ENCODE peak calls at places on chromosome 7, in four cellular contexts. C is K562, X is kidney, O is fibroblast of lung. L is an unnamed sample. For H3K4me1, the result is how much of the 10 kb centered on the place peaks cover.

GRCh38 chr7:45021604-45022296 is 21.7 kb downstream of the CCM2 start:
- DNase-seq in O (peak), X (no peak), C (no peak), L (no peak)

GRCh38 chr7:9856668-9857067 is 1117.0 kb upstream of the PHF14 start:
- DNase-seq in X (no peak), C (no peak), O (peak), L (no peak)

GRCh38 chr7:140678816-140679130 is 6.0 kb downstream of the ADCK2 start:
- DNase-seq in X (peak), O (no peak), C (no peak), L (no peak)

GRCh38 chr7:105388373-105389089 is at the start of gene SRPK2:
- DNase-seq in X (peak), C (peak), O (peak), L (peak)

GRCh38 chr7:142889825-142890224 is 4.3 kb upstream of the TRPV6 start:
- DNase-seq in X (no peak), O (no peak), C (no peak), L (no peak)

GRCh38 chr7:2478800-2479199 is 2.6 kb upstream of the GRIFIN start:
- DNase-seq in C (no peak), O (no peak), X (peak), L (no peak)

GRCh38 chr7:133481676-133482075 is 228.8 kb downstream of the EXOC4 start:
- DNase-seq in X (no peak), O (peak), C (no peak), L (no peak)

GRCh38 chr7:27170936-27171635 is 3.0 kb downstream of the HOXA10 start:
- DNase-seq in C (no peak), O (no peak), X (peak), L (no peak)

GRCh38 chr7:22129819-22130580 is 184.3 kb upstream of the CDCA7L start:
- DNase-seq in X (no peak), C (no peak), O (peak), L (no peak)

GRCh38 chr7:119949053-119949452 is 323.9 kb upstream of the KCND2 start:
- DNase-seq in C (no peak), O (no peak), X (no peak), L (no peak)

GRCh38 chr7:1433128-1433920 is 25.9 kb downstream of the MICALL2 start:
- DNase-seq in O (no peak), C (no peak), X (no peak), L (no peak)

GRCh38 chr7:18521945-18522566 is 26.5 kb downstream of the HDAC9 start:
- DNase-seq in O (peak), X (no peak), C (no peak), L (peak)

GRCh38 chr7:107661865-107662379 is 1.3 kb downstream of the SLC26A4 start:
- DNase-seq in O (no peak), C (no peak), X (no peak), L (no peak)

GRCh38 chr7:144842377-144842851 is 6.6 kb upstream of the TPK1 start:
- DNase-seq in O (no peak), C (no peak), X (no peak), L (no peak)

GRCh38 chr7:18667466-18667865 is 171.9 kb downstream of the HDAC9 start:
- DNase-seq in O (peak), X (no peak), C (no peak), L (no peak)

GRCh38 chr7:8003077-8003476 is 34.5 kb downstream of the GLCCI1 start:
- DNase-seq in X (no peak), O (no peak), C (no peak), L (no peak)

GRCh38 chr7:40455485-40455884 is 320.7 kb downstream of the SUGCT start:
- DNase-seq in C (no peak), O (no peak), X (no peak), L (no peak)

GRCh38 chr7:102273749-102274712 is 12.6 kb upstream of the SH2B2 start:
- DNase-seq in C (peak), X (peak), O (peak), L (peak)

GRCh38 chr7:76338298-76339084 is 20.3 kb downstream of the YWHAG start:
- DNase-seq in X (no peak), C (no peak), O (peak), L (no peak)

GRCh38 chr7:143229054-143229790 is 7.4 kb downstream of the TAS2R40 start:
- DNase-seq in C (no peak), O (no peak), X (no peak), L (no peak)

GRCh38 chr7:127850195-127850594 is 181.0 kb downstream of the LRRC4 start:
- DNase-seq in C (no peak), O (peak), X (no peak), L (no peak)

GRCh38 chr7:22627136-22627535 is 99.9 kb upstream of the IL6 start:
- DNase-seq in C (no peak), X (no peak), O (peak), L (no peak)

GRCh38 chr7:80548790-80549530 is 37.1 kb upstream of the GNAT3 start:
- DNase-seq in O (peak), X (no peak), C (no peak), L (no peak)

GRCh38 chr7:94041529-94041928 is 37.4 kb upstream of the BET1 start:
- DNase-seq in C (no peak), O (peak), X (no peak), L (no peak)

GRCh38 chr7:2864999-2865670 is 21.0 kb upstream of the GNA12 start:
- DNase-seq in C (peak), O (peak), X (no peak), L (peak)

GRCh38 chr7:34069676-34070075 is 164.3 kb downstream of the BMPER start:
- DNase-seq in O (peak), X (no peak), C (no peak), L (no peak)

GRCh38 chr7:32670105-32670504 is 174.8 kb downstream of the AVL9 start:
- DNase-seq in X (no peak), O (peak), C (peak), L (no peak)

GRCh38 chr7:40015790-40016296 is 65.8 kb downstream of the CDK13 start:
- DNase-seq in O (peak), X (no peak), C (no peak), L (peak)

GRCh38 chr7:73991522-73992103 is 36.4 kb upstream of the ELN start:
- DNase-seq in X (no peak), C (no peak), O (peak), L (no peak)

GRCh38 chr7:90834771-90835170 is 238.7 kb downstream of the CDK14 start:
- DNase-seq in C (no peak), O (peak), X (no peak), L (no peak)

GRCh38 chr7:138521837-138522461 is 61.9 kb downstream of the TRIM24 start:
- DNase-seq in C (no peak), O (no peak), X (no peak), L (no peak)

GRCh38 chr7:138524259-138524658 is 64.2 kb downstream of the TRIM24 start:
- DNase-seq in O (no peak), X (no peak), C (no peak), L (no peak)

GRCh38 chr7:138525757-138526156 is 65.7 kb downstream of the TRIM24 start:
- DNase-seq in O (no peak), C (no peak), X (no peak), L (no peak)

GRCh38 chr7:138527746-138528223 is 67.7 kb downstream of the TRIM24 start:
- DNase-seq in O (peak), C (peak), X (no peak), L (peak)
- H3K4me3 ChIP-seq in O (no peak), C (no peak), X (no peak), L (no peak)

GRCh38 chr7:16357921-16358320 is 63.4 kb downstream of the CRPPA start:
- DNase-seq in X (no peak), O (peak), C (no peak), L (no peak)

GRCh38 chr7:16354573-16354972 is 66.8 kb downstream of the CRPPA start:
- DNase-seq in O (no peak), X (no peak), C (no peak), L (no peak)

GRCh38 chr7:16357474-16357873 is 63.9 kb downstream of the CRPPA start:
- DNase-seq in O (no peak), C (no peak), X (no peak), L (no peak)

GRCh38 chr7:16356241-16356958 is 64.9 kb downstream of the CRPPA start:
- DNase-seq in C (no peak), O (peak), X (no peak), L (no peak)

DNA sequence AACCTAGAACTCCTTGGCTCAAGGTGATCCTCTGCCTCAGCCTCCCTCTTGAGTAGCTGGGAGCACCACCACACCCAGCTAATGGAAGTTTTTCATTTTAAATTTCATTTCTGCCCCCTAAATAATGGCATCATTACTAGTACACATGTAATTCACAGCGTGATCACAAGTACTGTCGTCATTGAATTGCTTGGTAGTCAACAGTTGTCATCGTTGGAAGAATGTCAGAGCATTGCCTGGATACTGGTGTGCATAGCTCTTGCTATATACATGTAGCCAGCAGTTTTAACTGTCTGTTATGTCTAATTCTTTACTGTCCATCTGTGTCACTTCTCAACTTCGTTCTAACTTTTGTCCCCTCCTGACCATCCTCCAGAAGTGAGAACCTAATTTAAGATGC is 62.1 kb downstream of the CRPPA start:
- DNase-seq in X (no peak), O (no peak), C (no peak), L (no peak)
- H3K4me1 ChIP-seq in X (under half), O (under half), C (under half), L (under half)

GRCh38 chr7:24701232-24701898 is 55.9 kb downstream of the GSDME start:
- DNase-seq in X (no peak), C (no peak), O (peak), L (no peak)
- H3K4me3 ChIP-seq in X (no peak), C (no peak), O (no peak), L (no peak)

GRCh38 chr7:134901389-134902020 is 84.8 kb upstream of the AGBL3 start:
- DNase-seq in O (no peak), X (no peak), C (no peak), L (no peak)
- H3K4me1 ChIP-seq in O (under half), X (under half), C (under half), L (under half)

DNA sequence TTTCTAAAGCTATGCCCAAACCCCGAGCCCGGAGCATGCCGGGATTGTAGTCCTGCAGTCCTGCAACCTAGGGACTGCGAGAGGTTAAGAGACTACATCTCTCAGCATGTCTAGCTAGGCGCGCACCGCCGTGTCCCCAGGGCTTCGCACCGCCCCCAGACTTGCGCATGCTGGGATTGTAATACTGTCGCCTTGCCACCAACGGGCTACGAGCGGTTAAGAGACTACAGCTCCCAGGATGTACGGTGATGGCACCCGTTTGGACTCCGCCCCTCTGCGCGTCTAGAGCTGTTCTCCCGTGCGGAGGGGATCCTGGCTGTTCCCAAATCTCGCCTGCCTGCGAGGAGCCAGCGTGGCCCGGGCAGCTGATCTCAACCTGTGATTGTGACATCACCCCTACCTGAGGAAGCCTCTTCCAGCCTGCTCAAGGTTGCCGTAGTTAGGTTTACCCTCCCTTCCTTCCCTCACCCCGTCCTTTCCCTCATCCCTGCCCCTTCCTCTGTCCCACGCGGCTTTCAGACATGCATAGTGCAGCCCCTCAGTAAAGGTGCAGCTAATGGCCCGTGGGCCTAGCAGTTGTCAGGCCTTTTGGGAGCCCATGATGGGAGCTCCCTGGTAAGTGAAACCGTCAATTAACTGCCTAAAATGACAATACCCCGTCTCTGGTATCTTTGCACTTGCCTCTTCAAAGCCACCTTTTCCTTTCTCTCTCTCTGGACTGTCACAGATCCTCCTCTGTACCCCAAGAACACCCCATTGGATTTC is 6.3 kb upstream of the ZNF736 start:
- DNase-seq in C (peak), O (peak), X (peak), L (peak)
- H3K4me3 ChIP-seq in C (peak), O (peak), X (peak), L (peak)

GRCh38 chr7:4687956-4688355 is 5.9 kb downstream of the FOXK1 start:
- DNase-seq in O (no peak), C (peak), X (no peak), L (no peak)
- H3K4me1 ChIP-seq in O (under half), C (under half), X (under half), L (under half)

DNA sequence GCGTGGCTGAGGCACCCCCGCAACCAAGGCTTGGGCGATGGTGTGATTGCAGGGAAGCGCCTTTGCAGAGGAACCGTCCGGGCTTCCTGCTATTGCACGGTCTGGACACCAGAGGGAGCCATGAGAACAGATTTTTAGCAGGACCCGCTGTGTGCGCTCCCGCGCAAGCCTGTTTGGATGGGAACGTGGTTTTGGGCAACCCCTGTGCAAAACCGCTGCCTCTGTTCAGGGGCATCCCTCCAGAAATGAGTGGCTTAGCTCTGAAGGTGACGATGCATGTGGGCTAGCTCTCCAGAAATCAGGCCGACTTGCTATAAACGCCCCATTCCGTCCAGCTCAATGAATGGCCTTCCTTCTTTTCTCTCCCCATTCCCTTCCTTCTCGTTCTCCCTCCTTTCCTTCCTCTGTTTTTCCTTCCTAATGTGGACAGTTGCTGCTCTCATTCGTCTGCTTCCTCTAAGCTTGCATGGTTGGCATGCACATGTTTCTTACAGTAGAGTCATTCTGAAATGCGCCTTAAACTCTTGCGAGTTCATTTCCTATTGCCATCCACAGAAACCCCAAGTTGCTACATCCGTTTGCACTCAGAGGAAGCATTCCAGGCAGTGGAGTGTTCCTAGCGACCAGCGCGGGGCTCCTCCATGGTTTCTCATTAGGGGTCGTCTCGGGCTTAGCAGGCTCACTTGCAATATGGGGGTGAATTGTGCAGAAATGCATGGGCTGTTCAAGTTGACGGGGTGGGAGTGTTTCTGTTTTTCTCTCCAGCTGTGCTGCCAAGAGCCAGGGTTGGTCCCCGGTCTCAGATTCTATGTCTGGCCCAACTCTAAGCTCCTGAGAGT is 302.5 kb upstream of the GALNT17 start:
- DNase-seq in O (peak), X (peak), C (peak), L (peak)
- H3K4me3 ChIP-seq in O (peak), X (no peak), C (no peak), L (no peak)

DNA sequence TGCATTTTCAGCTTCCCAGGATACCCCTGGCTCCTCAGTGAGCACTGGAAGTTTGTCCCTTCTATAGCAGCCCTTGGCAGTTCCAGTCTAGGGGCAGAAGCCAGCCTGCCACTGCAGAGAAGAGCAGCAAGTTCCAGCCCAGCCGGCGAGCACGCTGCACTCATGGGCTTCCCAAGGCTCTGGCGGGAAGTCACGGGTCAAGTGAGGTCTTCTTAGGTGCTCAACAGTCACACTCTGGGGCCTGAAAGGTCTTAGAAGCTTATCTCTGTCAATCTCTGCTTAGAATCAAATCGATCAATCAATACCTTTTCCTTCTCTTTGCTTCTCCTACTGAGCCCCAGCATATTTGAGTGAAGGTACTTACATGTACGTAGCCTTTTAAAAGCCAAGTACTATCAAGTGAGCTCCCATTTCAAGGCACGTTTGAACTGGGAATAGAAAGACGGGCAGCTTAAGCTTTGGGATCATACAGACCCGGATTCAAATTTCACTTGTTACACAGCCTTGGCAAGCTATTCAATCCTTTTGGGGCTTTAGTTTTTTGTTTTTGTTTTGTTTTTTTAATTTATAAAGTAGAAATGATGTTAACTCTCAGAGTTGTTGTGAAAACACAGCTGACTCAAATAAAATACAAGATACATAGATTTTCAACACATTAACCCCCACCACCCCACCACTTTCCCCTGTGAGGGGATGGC is 152.6 kb upstream of the KLF14 start:
- DNase-seq in C (no peak), O (no peak), X (no peak), L (no peak)
- H3K4me1 ChIP-seq in C (under half), O (half or more), X (under half), L (under half)

DNA sequence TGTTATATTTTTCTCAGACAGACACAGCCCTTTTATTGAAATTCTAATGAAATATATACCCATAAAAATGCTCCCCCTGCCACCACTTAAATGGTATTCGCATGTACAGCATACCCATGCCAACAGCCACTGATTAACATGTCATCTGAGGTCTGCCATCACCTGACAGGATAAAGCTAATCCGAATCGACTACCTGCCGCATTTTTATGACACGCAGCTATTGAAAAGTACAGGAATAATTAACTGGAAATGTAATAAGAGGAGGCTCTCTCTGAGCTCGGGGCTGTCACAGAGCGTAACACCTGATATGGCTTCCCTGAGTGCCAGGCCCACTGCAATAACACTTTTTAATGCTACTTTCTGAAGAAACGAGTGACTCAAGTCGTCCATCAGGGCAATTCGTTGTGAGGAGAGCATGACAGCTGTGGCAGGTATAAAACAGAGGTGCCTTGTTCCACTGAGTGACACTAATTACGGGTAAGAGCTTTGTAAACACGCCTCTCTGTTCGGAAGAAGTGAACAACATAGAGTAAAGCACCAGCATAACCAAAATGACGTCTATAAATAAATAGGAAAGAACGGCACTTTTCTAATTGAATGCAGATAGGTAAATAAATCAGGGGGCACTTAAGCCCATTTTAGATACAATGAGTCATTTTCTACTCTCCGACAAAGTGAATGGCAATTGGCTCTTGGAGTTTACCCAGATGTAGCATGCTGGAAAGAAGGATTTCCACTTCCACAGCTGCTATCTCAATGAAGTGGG is 56.6 kb upstream of the CREB5 start:
- DNase-seq in X (no peak), C (no peak), O (peak), L (no peak)
- H3K4me3 ChIP-seq in X (no peak), C (no peak), O (no peak), L (no peak)

DNA sequence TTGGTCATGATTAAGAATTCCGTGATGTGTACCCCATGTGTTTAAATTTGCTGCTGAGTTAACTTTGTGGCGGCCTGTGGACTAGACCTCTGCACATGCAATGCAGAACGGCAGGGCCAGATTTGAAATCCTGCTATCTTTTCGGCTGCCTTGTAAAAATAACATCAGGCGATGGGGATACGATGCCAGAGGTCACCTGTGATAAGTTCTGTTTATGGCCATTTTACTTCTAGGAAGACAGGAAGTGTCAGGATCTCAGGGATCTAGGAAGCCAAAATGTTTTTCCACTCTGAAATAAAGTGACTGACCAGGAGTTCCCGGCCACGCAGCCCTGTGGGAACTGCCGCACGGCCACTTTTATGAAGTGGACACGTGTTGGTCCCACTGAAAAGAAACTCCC is 77.5 kb downstream of the EGFR start:
- DNase-seq in X (no peak), O (no peak), C (no peak), L (no peak)
- H3K4me1 ChIP-seq in X (under half), O (under half), C (under half), L (under half)